ENCODE peak calls at places on chromosomes 1 and 21, in six cellular contexts. J is CD8-positive, alpha-beta T cell; X is naive thymus-derived CD4-positive, alpha-beta T cell; L is lower lobe of right lung; E is HCT116; I is RWPE1. F is an unnamed sample.

GRCh38 chr1:162941024-162941423 is 80.0 kb upstream of the CCDC190 start:
- DNase-seq in J (no peak), X (no peak), L (no peak), E (no peak), I (no peak), F (no peak)

GRCh38 chr1:99936071-99936470 is 33.7 kb upstream of the SLC35A3 start:
- DNase-seq in J (no peak), X (no peak), L (no peak), E (no peak), I (no peak), F (no peak)

GRCh38 chr1:204971700-204972336 is 71.2 kb upstream of the CNTN2 start:
- DNase-seq in J (no peak), X (no peak), L (no peak), E (no peak), I (peak), F (no peak)

GRCh38 chr1:19495000-19495656 is 9.8 kb upstream of the CAPZB start:
- DNase-seq in J (no peak), X (no peak), L (no peak), E (no peak), I (no peak), F (no peak)

GRCh38 chr1:149903836-149904491 is 4.6 kb downstream of the BOLA1 start:
- DNase-seq in J (no peak), X (no peak), L (no peak), E (no peak), I (no peak), F (no peak)

GRCh38 chr1:187384504-187384903 is 555.8 kb downstream of the PLA2G4A start:
- DNase-seq in J (no peak), X (no peak), L (no peak), E (no peak), I (no peak), F (no peak)

GRCh38 chr21:44711327-44712202 is at the start of gene TSPEAR:
- DNase-seq in J (no peak), X (no peak), L (no peak), E (no peak), I (no peak), F (no peak)

GRCh38 chr1:102879439-102879993 is 228.8 kb downstream of the COL11A1 start:
- DNase-seq in J (no peak), X (no peak), L (no peak), E (peak), I (peak), F (no peak)

GRCh38 chr1:182170941-182171461 is 109.5 kb upstream of the ZNF648 start:
- DNase-seq in J (no peak), X (no peak), L (peak), E (no peak), I (no peak), F (no peak)

GRCh38 chr1:27445177-27445936 is 44.6 kb downstream of the WASF2 start:
- DNase-seq in J (no peak), X (no peak), L (no peak), E (no peak), I (no peak), F (no peak)

GRCh38 chr1:193905288-193906085 is 719.1 kb upstream of the B3GALT2 start:
- DNase-seq in J (no peak), X (no peak), L (no peak), E (no peak), I (no peak), F (no peak)

GRCh38 chr1:56644064-56644940 is 812 bp upstream of the PRKAA2 start:
- DNase-seq in J (peak), X (no peak), L (no peak), E (no peak), I (peak), F (no peak)

GRCh38 chr1:235161685-235162327 is 756 bp upstream of the RBM34 start:
- DNase-seq in J (no peak), X (no peak), L (no peak), E (no peak), I (no peak), F (no peak)

GRCh38 chr21:37155216-37155615 is 82.2 kb downstream of the TTC3 start:
- DNase-seq in J (no peak), X (no peak), L (no peak), E (no peak), I (no peak), F (no peak)

GRCh38 chr1:200473698-200474371 is 64.0 kb upstream of the ZNF281 start:
- DNase-seq in J (no peak), X (no peak), L (no peak), E (no peak), I (no peak), F (no peak)

GRCh38 chr1:184241446-184241845 is 145.4 kb upstream of the C1orf21 start:
- DNase-seq in J (no peak), X (no peak), L (no peak), E (no peak), I (no peak), F (no peak)

GRCh38 chr1:53591924-53592323 is 132.7 kb downstream of the DMRTB1 start:
- DNase-seq in J (no peak), X (no peak), L (no peak), E (no peak), I (no peak), F (no peak)

GRCh38 chr1:240093120-240093961 is 1.7 kb downstream of the FMN2 start:
- DNase-seq in J (no peak), X (no peak), L (no peak), E (no peak), I (no peak), F (no peak)

GRCh38 chr1:54172614-54173312 is 20.0 kb upstream of the CDCP2 start:
- DNase-seq in J (no peak), X (no peak), L (no peak), E (no peak), I (no peak), F (no peak)

GRCh38 chr1:70038025-70038424 is 167.4 kb downstream of the LRRC40 start:
- DNase-seq in J (no peak), X (no peak), L (no peak), E (no peak), I (peak), F (no peak)

GRCh38 chr21:27329255-27329851 is 362.5 kb upstream of the ADAMTS5 start:
- DNase-seq in J (no peak), X (no peak), L (no peak), E (no peak), I (no peak), F (no peak)

GRCh38 chr1:33532250-33532649 is 59.8 kb downstream of the ZSCAN20 start:
- DNase-seq in J (no peak), X (no peak), L (no peak), E (no peak), I (no peak), F (no peak)

GRCh38 chr1:34918609-34919561 is 10.6 kb downstream of the DLGAP3 start:
- DNase-seq in J (no peak), X (no peak), L (peak), E (no peak), I (no peak), F (peak)

GRCh38 chr1:91054780-91055481 is 33.1 kb upstream of the ZNF644 start:
- DNase-seq in J (no peak), X (no peak), L (no peak), E (no peak), I (no peak), F (no peak)

GRCh38 chr1:37667023-37667769 is 25.1 kb upstream of the CDCA8 start:
- DNase-seq in J (no peak), X (no peak), L (no peak), E (no peak), I (no peak), F (no peak)

GRCh38 chr1:152111515-152111968 is 3.7 kb downstream of the TCHH start:
- DNase-seq in J (no peak), X (peak), L (no peak), E (no peak), I (no peak), F (no peak)

GRCh38 chr1:117146067-117146466 is 24.5 kb upstream of the TRIM45 start:
- DNase-seq in J (no peak), X (no peak), L (no peak), E (no peak), I (no peak), F (no peak)
- H3K27ac ChIP-seq in J (no peak), X (no peak), L (no peak), E (no peak), I (no peak), F (no peak)

DNA sequence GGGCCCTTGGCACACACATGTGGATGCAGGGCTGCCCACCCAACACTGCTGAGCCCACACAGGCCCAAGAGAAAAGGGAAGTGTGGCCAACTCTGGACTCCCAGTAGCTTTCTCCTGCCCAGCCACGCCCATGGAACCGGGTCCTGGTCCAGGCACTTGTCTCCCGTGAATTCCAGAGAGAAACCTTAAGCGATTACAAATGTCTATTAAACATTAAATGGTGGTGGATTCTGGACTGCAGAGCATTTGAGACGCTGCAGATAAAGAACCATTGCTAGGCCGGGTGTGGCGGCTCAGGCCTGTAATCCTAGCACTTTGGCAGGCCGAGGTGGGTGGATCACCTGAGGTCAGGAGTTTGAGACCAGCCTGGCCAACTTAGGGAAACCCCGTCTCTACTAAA is 100.6 kb upstream of the ARHGEF16 start:
- DNase-seq in J (no peak), X (no peak), L (no peak), E (no peak), I (no peak), F (no peak)
- H3K27ac ChIP-seq in J (no peak), X (no peak), L (no peak), E (no peak), I (no peak), F (no peak)

GRCh38 chr1:95071539-95071938 is 1.2 kb downstream of the ALG14 start:
- DNase-seq in J (no peak), X (no peak), L (no peak), E (no peak), I (no peak), F (no peak)
- H3K27ac ChIP-seq in J (no peak), X (no peak), L (no peak), E (no peak), I (no peak), F (no peak)

DNA sequence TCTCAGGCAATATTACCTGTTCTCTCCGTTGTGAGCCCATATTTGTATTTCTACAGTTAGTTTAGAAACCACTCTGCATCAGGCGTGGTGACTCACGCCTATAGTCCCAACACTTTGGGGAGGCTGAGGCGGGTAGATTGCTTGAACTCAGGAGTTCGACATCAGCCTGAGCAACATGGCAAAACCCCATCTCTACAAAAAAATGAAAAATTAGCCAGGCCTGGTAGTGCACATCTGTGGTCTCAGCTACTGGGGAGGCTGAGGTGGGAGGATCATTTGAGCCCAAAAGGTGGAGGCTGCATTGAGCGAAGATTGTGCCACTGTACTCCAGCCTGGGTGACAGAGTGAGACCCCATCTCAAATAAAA is 19.7 kb upstream of the ID3 start:
- DNase-seq in J (no peak), X (no peak), L (no peak), E (no peak), I (no peak), F (no peak)
- H3K27ac ChIP-seq in J (no peak), X (no peak), L (peak), E (no peak), I (no peak), F (no peak)

DNA sequence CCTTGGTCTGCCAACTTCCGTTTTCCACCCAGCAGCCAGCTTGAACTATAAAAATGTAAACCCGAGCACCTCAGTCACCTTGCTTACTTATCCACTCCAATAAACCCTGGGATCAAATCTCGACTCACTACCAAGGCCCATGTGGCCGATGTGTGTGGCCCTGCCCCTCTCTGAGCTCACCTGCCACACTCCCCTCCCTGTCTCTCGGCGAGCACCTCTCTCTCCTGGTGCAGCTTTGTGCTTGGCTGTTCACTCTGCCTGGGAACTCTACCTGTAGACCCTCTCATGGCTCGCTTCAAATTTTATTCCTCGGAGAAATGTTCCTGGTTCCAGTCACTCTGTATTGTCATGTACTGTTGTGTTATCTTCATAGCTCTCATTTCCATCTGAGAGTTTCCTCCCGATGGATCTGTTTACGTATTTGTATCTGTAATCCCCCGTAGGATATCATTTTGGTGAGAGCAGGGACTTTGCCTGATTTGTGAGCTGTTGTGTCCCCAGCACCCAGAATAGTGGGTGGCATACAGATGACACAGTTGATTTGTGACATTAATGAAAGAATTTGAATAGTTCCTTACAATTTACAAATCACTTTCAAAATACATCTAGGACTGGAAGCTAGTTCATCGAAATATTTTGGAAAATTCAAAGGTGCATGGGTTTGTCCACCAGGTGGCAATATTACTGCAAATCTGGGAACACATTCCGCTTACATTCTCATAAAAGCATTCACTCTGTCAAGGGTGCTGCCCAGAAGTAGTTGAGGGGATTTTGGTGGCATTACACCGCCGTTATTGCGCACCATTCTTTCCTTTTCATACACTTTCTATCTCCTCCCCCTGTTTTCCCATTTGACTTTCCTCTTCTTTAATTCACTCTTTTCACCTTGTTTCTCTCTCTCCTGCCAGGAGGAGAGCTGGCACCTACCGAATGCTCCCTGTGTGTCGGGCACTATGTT is 95.3 kb downstream of the ABCA4 start:
- DNase-seq in J (no peak), X (no peak), L (no peak), E (peak), I (peak), F (no peak)
- H3K27ac ChIP-seq in J (no peak), X (no peak), L (peak), E (no peak), I (no peak), F (no peak)

GRCh38 chr1:109806733-109807397 is 43.1 kb upstream of the EPS8L3 start:
- DNase-seq in J (no peak), X (no peak), L (no peak), E (no peak), I (no peak), F (no peak)

GRCh38 chr1:109807822-109808680 is 44.3 kb upstream of the EPS8L3 start:
- DNase-seq in J (no peak), X (no peak), L (no peak), E (no peak), I (peak), F (no peak)

GRCh38 chr1:109808703-109809102 is 45.0 kb upstream of the EPS8L3 start:
- DNase-seq in J (no peak), X (no peak), L (no peak), E (no peak), I (no peak), F (no peak)

GRCh38 chr1:109805486-109806180 is 41.9 kb upstream of the EPS8L3 start:
- DNase-seq in J (no peak), X (peak), L (peak), E (no peak), I (no peak), F (no peak)

DNA sequence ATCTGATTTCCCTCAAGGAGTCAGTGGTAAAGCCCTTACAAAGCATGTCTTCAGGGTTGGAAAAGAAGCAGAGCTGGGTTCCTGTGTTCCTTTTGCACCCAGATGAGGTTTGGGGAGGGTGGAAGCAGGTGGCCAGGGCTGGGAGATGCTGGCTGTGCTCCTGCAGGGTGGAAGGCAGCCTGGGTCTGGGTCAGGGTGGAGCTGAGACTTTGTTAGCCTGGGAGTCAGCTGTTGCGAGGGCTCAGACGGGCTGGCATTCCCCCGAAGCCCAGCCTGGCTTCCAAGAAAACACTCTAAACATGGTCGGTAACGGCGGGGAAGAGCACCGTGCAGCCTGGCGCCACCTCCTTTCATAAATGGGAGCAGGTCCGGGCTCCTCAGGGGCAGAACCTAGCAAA is 43.7 kb upstream of the EPS8L3 start:
- DNase-seq in J (no peak), X (no peak), L (no peak), E (no peak), I (no peak), F (no peak)
- H3K27ac ChIP-seq in J (no peak), X (no peak), L (peak), E (no peak), I (no peak), F (no peak)

DNA sequence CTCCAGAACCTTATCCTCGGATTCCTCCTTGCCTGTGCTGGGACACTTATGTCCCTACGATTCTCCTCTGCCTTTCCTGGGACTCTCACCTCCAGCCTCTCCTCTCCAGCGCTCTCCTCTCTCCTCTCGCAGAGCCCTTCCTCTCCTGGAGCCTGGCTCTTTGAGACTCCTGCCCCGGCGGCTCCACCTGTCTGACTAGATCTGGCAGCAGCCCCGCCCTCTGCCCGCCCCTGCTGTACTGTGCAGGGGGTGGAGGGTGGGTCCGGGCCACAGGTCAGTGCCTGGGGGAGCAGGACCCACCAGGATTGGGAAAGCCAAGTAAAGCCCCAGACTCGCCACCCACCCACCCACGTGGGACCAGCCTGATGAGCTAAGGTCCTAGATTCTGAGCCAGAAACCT is 1.6 kb downstream of the ELOVL1 start:
- DNase-seq in J (no peak), X (no peak), L (peak), E (no peak), I (peak), F (no peak)
- H3K27ac ChIP-seq in J (no peak), X (peak), L (peak), E (peak), I (peak), F (peak)

DNA sequence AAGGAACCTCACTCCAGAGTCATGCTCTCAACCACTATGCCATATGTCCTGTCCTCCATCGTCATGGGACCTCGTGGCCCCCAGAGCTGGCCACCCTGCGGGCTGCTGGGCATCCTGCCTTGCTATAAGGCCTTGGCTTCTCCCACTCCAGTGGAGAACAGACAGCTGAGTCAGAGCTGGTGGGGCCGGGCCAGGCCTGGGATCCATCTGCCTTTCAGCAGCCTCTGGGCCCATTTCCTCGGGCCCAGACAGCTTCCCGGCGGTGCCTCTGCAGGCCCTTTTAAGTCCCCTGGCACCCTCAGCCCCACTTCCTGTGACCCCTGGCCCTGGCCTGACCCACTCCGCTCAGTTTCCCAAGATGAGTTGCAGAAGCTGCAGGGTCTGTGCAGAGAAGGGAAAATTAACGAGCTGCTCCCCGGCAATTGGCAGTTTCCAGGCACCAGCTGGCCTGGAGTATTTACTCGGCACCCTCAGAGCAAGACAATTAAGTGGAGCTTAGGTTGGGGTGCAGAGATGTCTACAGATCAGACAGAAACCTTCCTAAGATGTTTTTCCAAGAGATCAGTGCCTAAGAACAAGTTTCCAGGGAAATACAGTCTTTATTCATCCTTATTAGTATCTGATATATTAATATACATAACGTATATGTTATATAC is 98.3 kb downstream of the EPHB2 start:
- DNase-seq in J (no peak), X (no peak), L (peak), E (no peak), I (peak), F (peak)
- H3K27ac ChIP-seq in J (no peak), X (no peak), L (no peak), E (no peak), I (peak), F (peak)

GRCh38 chr1:40659649-40659947 is 5.9 kb downstream of the RIMS3 start:
- DNase-seq in J (no peak), X (no peak), L (no peak), E (no peak), I (no peak), F (no peak)

GRCh38 chr1:40662864-40663263 is 2.6 kb downstream of the RIMS3 start:
- DNase-seq in J (no peak), X (no peak), L (no peak), E (no peak), I (peak), F (no peak)

GRCh38 chr1:40662151-40662550 is 3.3 kb downstream of the RIMS3 start:
- DNase-seq in J (no peak), X (no peak), L (no peak), E (no peak), I (no peak), F (no peak)

GRCh38 chr1:40663324-40664166 is 1.9 kb downstream of the RIMS3 start:
- DNase-seq in J (no peak), X (no peak), L (no peak), E (no peak), I (no peak), F (no peak)

GRCh38 chr1:40661678-40662077 is 3.8 kb downstream of the RIMS3 start:
- DNase-seq in J (no peak), X (no peak), L (no peak), E (no peak), I (no peak), F (no peak)
- H3K27ac ChIP-seq in J (no peak), X (no peak), L (no peak), E (no peak), I (no peak), F (no peak)

F was measured in substantia nigra.